ENCODE peak calls at places on chromosomes 11 and 22, in six cellular contexts. M, B, V, C, F and Y are unnamed samples.

GRCh38 chr11:114559425-114560310 is at the start of gene NXPE1:
- DNase-seq in C (no peak), M (no peak), F (no peak), B (no peak), V (no peak), Y (no peak)

GRCh38 chr11:68266121-68266891 is 5.5 kb downstream of the C11orf24 start:
- DNase-seq in F (no peak), C (no peak), B (no peak), M (no peak), V (no peak), Y (no peak)

GRCh38 chr11:19777342-19778102 is 64.9 kb downstream of the NAV2 start:
- DNase-seq in C (no peak), F (no peak), B (no peak), V (peak; percentile 78), M (peak; percentile 10), Y (peak; percentile 45)

GRCh38 chr22:45629469-45630089 is 42.1 kb upstream of the ATXN10 start:
- DNase-seq in C (no peak), B (no peak), M (peak; percentile 30), V (no peak), F (no peak), Y (no peak)

GRCh38 chr11:117259417-117259816 is 26.9 kb downstream of the RNF214 start:
- DNase-seq in V (peak; percentile 81), F (no peak), B (no peak), C (no peak), M (no peak), Y (no peak)

GRCh38 chr22:25139062-25139461 is 60.6 kb upstream of the CRYBB3 start:
- DNase-seq in B (peak; percentile 47), M (no peak), C (peak; percentile 51), V (no peak), F (no peak), Y (no peak)

GRCh38 chr11:65865550-65866172 is 5.4 kb downstream of the MUS81 start:
- DNase-seq in V (no peak), C (peak; percentile 20), M (no peak), F (no peak), B (no peak), Y (no peak)

GRCh38 chr11:76742912-76743311 is 40.2 kb upstream of the TSKU start:
- DNase-seq in F (no peak), M (no peak), B (no peak), V (peak; percentile 75), C (no peak), Y (no peak)

GRCh38 chr11:3049430-3050243 is 7.6 kb downstream of the CARS1 start:
- DNase-seq in C (peak; percentile 65), B (peak; percentile 53), M (no peak), F (peak; percentile 52), V (peak; percentile 96), Y (peak; percentile 75)

GRCh38 chr22:25563757-25564319 is 637 bp upstream of the GRK3 start:
- DNase-seq in M (peak; percentile 20), C (peak; percentile 28), B (no peak), V (no peak), F (no peak), Y (no peak)

GRCh38 chr11:94449029-94449428 is 44.6 kb downstream of the MRE11 start:
- DNase-seq in M (no peak), F (no peak), B (no peak), V (no peak), C (no peak), Y (no peak)

GRCh38 chr11:2462986-2463765 is 18.4 kb downstream of the KCNQ1 start:
- DNase-seq in M (no peak), C (no peak), B (peak; percentile 23), F (no peak), V (no peak), Y (peak; percentile 81)

GRCh38 chr11:95451682-95452081 is 220.7 kb upstream of the SESN3 start:
- DNase-seq in V (peak; percentile 91), B (no peak), M (no peak), F (no peak), C (no peak), Y (no peak)

GRCh38 chr11:1153105-1153950 is 4.4 kb upstream of the MUC5AC start:
- DNase-seq in F (no peak), B (no peak), V (no peak), C (no peak), M (no peak), Y (peak; percentile 72)

GRCh38 chr22:19477321-19478085 is 1.5 kb downstream of the UFD1 start:
- DNase-seq in F (no peak), V (peak; percentile 40), M (no peak), C (no peak), B (no peak), Y (no peak)

GRCh38 chr11:119742263-119742861 is 13.4 kb upstream of the NECTIN1 start:
- DNase-seq in M (peak; percentile 72), B (no peak), V (no peak), C (no peak), F (no peak), Y (no peak)

GRCh38 chr11:125111341-125112234 is at the start of gene TMEM218:
- DNase-seq in C (peak; percentile 99), B (peak; percentile 98), M (peak; percentile 96), V (peak; percentile 99), F (peak; percentile 89), Y (peak; percentile 92)

GRCh38 chr22:22394589-22394988 is 114.0 kb downstream of the ZNF280B start:
- DNase-seq in C (no peak), B (no peak), V (no peak), M (no peak), F (no peak), Y (no peak)

GRCh38 chr11:69292221-69292648 is 1.7 kb upstream of the MYEOV start:
- DNase-seq in B (no peak), M (peak; percentile 61), C (no peak), V (peak; percentile 33), F (peak; percentile 28), Y (peak; percentile 24)

GRCh38 chr22:32852346-32853251 is 51.1 kb downstream of the TIMP3 start:
- DNase-seq in C (peak; percentile 70), V (peak; percentile 24), F (no peak), B (peak; percentile 68), M (no peak), Y (no peak)

GRCh38 chr11:41306435-41306834 is 153.0 kb downstream of the LRRC4C start:
- DNase-seq in F (no peak), B (no peak), V (no peak), M (no peak), C (no peak), Y (no peak)

GRCh38 chr11:34192481-34193401 is 87.3 kb downstream of the NAT10 start:
- DNase-seq in V (peak; percentile 94), M (no peak), B (peak; percentile 38), F (no peak), C (peak; percentile 68), Y (peak; percentile 60)

GRCh38 chr11:102882389-102883024 is 7.7 kb upstream of the MMP12 start:
- DNase-seq in M (no peak), C (no peak), F (no peak), B (no peak), V (peak; percentile 93), Y (no peak)

GRCh38 chr22:22498267-22498666 is 10.3 kb downstream of the ZNF280B start:
- DNase-seq in B (no peak), V (no peak), M (no peak), C (no peak), F (no peak), Y (no peak)

GRCh38 chr11:20035701-20036601 is 124.3 kb downstream of the DBX1 start:
- DNase-seq in M (no peak), B (no peak), F (no peak), C (no peak), V (peak; percentile 99), Y (no peak)

GRCh38 chr11:20584093-20584774 is 15.2 kb upstream of the SLC6A5 start:
- DNase-seq in F (no peak), B (no peak), V (no peak), M (no peak), C (no peak), Y (no peak)

GRCh38 chr22:32542332-32543019 is 67.9 kb downstream of the FBXO7 start:
- DNase-seq in B (no peak), C (no peak), F (no peak), M (no peak), V (no peak), Y (no peak)

GRCh38 chr11:100328626-100329340 is 358.3 kb upstream of the ARHGAP42 start:
- DNase-seq in M (no peak), B (no peak), F (no peak), V (peak; percentile 1), C (no peak), Y (no peak)
- TF ChIP-seq CTCF in M (no peak), B (no peak), F (no peak), V (no peak), C (no peak), Y (no peak)

GRCh38 chr11:134124660-134125451 is 56.0 kb downstream of the JAM3 start:
- DNase-seq in B (peak; percentile 57), C (peak; percentile 29), F (no peak), M (peak; percentile 78), V (peak; percentile 66), Y (peak; percentile 34)
- TF ChIP-seq CTCF in B (no peak), C (no peak), F (no peak), M (no peak), V (no peak), Y (no peak)

GRCh38 chr22:31139866-31140716 is at the start of gene PLA2G3:
- DNase-seq in M (peak; percentile 86), B (peak; percentile 68), V (peak; percentile 62), F (no peak), C (no peak), Y (no peak)
- TF ChIP-seq CTCF in M (peak; percentile 42), B (no peak), V (no peak), F (no peak), C (no peak), Y (no peak)

DNA sequence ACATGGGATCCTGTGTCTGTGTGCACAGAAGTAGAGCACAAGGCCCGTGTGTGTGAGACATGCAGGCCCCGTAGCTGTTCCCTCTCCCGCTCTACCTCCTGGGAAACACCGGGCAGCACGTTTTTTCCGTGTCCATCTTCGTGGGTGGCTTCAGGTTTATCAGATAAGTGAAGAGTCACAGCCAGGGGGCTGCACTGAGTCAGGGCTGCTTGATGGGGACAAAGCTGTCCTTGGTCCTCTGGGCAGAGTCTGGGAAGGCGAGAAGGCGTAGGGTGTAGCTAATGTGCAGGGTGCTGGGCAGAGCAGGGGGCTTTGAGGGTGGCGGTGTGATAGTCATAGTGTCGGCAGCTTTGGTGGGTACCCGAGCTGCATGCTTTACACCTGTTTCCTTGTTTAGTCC is 23.7 kb downstream of the INCENP start:
- DNase-seq in C (no peak), B (no peak), F (no peak), M (no peak), V (no peak), Y (no peak)
- TF ChIP-seq CTCF in C (no peak), B (no peak), F (no peak), M (no peak), V (peak; percentile 3), Y (no peak)

DNA sequence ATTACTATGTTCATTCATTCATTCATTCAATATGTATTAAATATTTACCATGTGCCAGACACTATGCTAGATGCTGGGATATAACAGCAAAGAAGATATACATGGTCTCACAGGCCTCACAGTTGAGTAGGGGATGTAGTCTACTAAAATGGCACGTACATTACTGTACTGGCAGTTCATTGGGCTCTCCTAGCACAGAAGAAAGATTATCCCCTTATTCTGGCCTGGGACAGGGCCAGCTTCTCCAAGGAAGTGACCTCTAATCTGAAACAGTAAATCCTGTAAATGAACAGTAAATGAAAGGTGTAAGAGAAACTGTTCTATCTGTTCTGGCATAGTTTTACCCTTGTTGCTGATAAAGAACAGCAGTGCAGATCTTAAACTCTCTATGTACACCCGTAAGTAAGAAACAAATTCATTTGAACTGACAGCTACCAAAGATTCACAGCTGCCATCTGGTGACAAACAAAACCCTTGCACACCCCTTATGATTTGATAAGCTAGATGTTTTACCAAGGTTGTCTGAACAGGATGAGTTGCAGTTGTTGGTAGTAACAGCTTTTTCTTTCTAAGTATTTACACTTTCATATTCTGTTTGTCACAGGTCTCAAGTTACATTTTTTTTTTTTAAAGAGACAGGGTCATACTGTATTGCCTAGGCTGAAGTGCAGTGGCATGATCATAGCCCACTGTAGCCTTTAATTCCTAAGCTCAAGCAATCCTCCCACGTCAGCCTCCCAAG is 263.1 kb downstream of the TMEM135 start:
- DNase-seq in V (peak; percentile 10), F (no peak), B (no peak), C (no peak), M (no peak), Y (no peak)
- TF ChIP-seq CTCF in V (no peak), F (no peak), B (no peak), C (no peak), M (no peak), Y (no peak)